ENCODE peak calls at places on chromosomes 4 and X, in six cellular contexts. H, M, J, D, U and I are unnamed samples.

GRCh38 chr4:178553201-178553600 is 1111.0 kb upstream of the AGA start:
- DNase-seq in H (peak), M (no peak), J (no peak), D (no peak), U (no peak), I (no peak)

GRCh38 chr4:142365386-142365785 is 480.7 kb downstream of the INPP4B start:
- DNase-seq in H (no peak), M (no peak), J (peak), D (no peak), U (no peak), I (no peak)

GRCh38 chrX:139554367-139554766 is 23.8 kb downstream of the F9 start:
- DNase-seq in H (no peak), M (no peak), J (no peak), D (no peak), U (no peak), I (no peak)

GRCh38 chrX:18291006-18291545 is 63.4 kb downstream of the SCML2 start:
- DNase-seq in H (no peak), M (no peak), J (peak), D (no peak), U (no peak), I (no peak)

GRCh38 chr4:4712800-4713528 is 146.5 kb upstream of the MSX1 start:
- DNase-seq in H (no peak), M (no peak), J (no peak), D (no peak), U (no peak), I (no peak)

GRCh38 chrX:115958687-115959359 is 211.7 kb upstream of the AGTR2 start:
- DNase-seq in H (peak), M (no peak), J (no peak), D (no peak), U (no peak), I (no peak)

GRCh38 chr4:182337366-182337765 is 94.2 kb downstream of the TENM3 start:
- DNase-seq in H (no peak), M (no peak), J (no peak), D (no peak), U (no peak), I (no peak)

GRCh38 chrX:155094468-155095061 is 23.3 kb downstream of the BRCC3 start:
- DNase-seq in H (peak), M (no peak), J (peak), D (no peak), U (peak), I (no peak)

GRCh38 chr4:3257125-3257690 is 8.2 kb downstream of the MSANTD1 start:
- DNase-seq in H (no peak), M (no peak), J (no peak), D (no peak), U (no peak), I (no peak)

GRCh38 chrX:151754042-151754419 is 19.5 kb downstream of the CNGA2 start:
- DNase-seq in H (no peak), M (no peak), J (peak), D (no peak), U (no peak), I (no peak)

GRCh38 chr4:41718907-41719306 is 29.6 kb downstream of the PHOX2B start:
- DNase-seq in H (no peak), M (no peak), J (peak), D (no peak), U (no peak), I (no peak)

GRCh38 chr4:110663738-110664444 is 41.0 kb upstream of the PITX2 start:
- DNase-seq in H (no peak), M (no peak), J (peak), D (no peak), U (no peak), I (no peak)

GRCh38 chrX:153765138-153766079 is 1.4 kb downstream of the PLXNB3 start:
- DNase-seq in H (peak), M (no peak), J (peak), D (peak), U (no peak), I (no peak)

GRCh38 chr4:87219648-87220093 is 747 bp downstream of the KLHL8 start:
- DNase-seq in H (peak), M (peak), J (peak), D (peak), U (peak), I (no peak)

GRCh38 chrX:101691823-101692222 is 32.2 kb upstream of the ARMCX2 start:
- DNase-seq in H (no peak), M (no peak), J (no peak), D (no peak), U (no peak), I (no peak)

GRCh38 chrX:108736509-108737479 is at the start of gene IRS4:
- DNase-seq in H (peak), M (no peak), J (peak), D (peak), U (no peak), I (no peak)

GRCh38 chrX:100743009-100743615 is 11.2 kb upstream of the SYTL4 start:
- DNase-seq in H (no peak), M (no peak), J (peak), D (no peak), U (no peak), I (no peak)

GRCh38 chr4:173025131-173025530 is 143.5 kb upstream of the GALNT7 start:
- DNase-seq in H (peak), M (no peak), J (peak), D (peak), U (peak), I (no peak)